ENCODE peak calls at places on chromosome 22, in seven cellular contexts. One of them, this sample, is unnamed.

GRCh38 chr22:43094085-43094484 is 4.9 kb upstream of the TTLL1 start:
- DNase-seq in activated naive CD4-positive, alpha-beta T cell treated with anti-CD3 and anti-CD28 coated beads for 36 hours: no peak
- DNase-seq in NB4: peak
- DNase-seq in iPS-NIHi11: no peak
- DNase-seq in activated T-cell treated with anti-CD3 and anti-CD28 coated beads, Interleukin-2, amount 50 U/mL, for 24 hours: no peak
- DNase-seq in activated B cell treated with CpG ODN at 0.5 μM for 24 hours: no peak
- DNase-seq in CD4-positive, CD25-positive, alpha-beta regulatory T cell: no peak
- DNase-seq in this sample: no peak

GRCh38 chr22:45704648-45705047 is 33.0 kb downstream of the ATXN10 start:
- DNase-seq in activated B cell treated with CpG ODN at 0.5 μM for 24 hours: no peak
- DNase-seq in CD4-positive, CD25-positive, alpha-beta regulatory T cell: no peak
- DNase-seq in activated naive CD4-positive, alpha-beta T cell treated with anti-CD3 and anti-CD28 coated beads for 36 hours: no peak
- DNase-seq in activated T-cell treated with anti-CD3 and anti-CD28 coated beads, Interleukin-2, amount 50 U/mL, for 24 hours: no peak
- DNase-seq in iPS-NIHi11: no peak
- DNase-seq in NB4: no peak
- DNase-seq in this sample: no peak

GRCh38 chr22:33747576-33748180 is 172.6 kb downstream of the LARGE1 start:
- DNase-seq in iPS-NIHi11: no peak
- DNase-seq in activated B cell treated with CpG ODN at 0.5 μM for 24 hours: no peak
- DNase-seq in activated T-cell treated with anti-CD3 and anti-CD28 coated beads, Interleukin-2, amount 50 U/mL, for 24 hours: no peak
- DNase-seq in CD4-positive, CD25-positive, alpha-beta regulatory T cell: no peak
- DNase-seq in activated naive CD4-positive, alpha-beta T cell treated with anti-CD3 and anti-CD28 coated beads for 36 hours: no peak
- DNase-seq in NB4: peak
- DNase-seq in this sample: no peak

GRCh38 chr22:46640293-46640692 is 20.1 kb downstream of the GRAMD4 start:
- DNase-seq in activated naive CD4-positive, alpha-beta T cell treated with anti-CD3 and anti-CD28 coated beads for 36 hours: no peak
- DNase-seq in activated T-cell treated with anti-CD3 and anti-CD28 coated beads, Interleukin-2, amount 50 U/mL, for 24 hours: no peak
- DNase-seq in activated B cell treated with CpG ODN at 0.5 μM for 24 hours: no peak
- DNase-seq in NB4: no peak
- DNase-seq in CD4-positive, CD25-positive, alpha-beta regulatory T cell: no peak
- DNase-seq in iPS-NIHi11: no peak
- DNase-seq in this sample: no peak

GRCh38 chr22:39428597-39429071 is 28.2 kb upstream of the MGAT3 start:
- DNase-seq in NB4: no peak
- DNase-seq in CD4-positive, CD25-positive, alpha-beta regulatory T cell: no peak
- DNase-seq in iPS-NIHi11: peak
- DNase-seq in activated naive CD4-positive, alpha-beta T cell treated with anti-CD3 and anti-CD28 coated beads for 36 hours: no peak
- DNase-seq in activated B cell treated with CpG ODN at 0.5 μM for 24 hours: no peak
- DNase-seq in activated T-cell treated with anti-CD3 and anti-CD28 coated beads, Interleukin-2, amount 50 U/mL, for 24 hours: no peak
- DNase-seq in this sample: no peak

GRCh38 chr22:24957043-24957442 is 4.5 kb downstream of the KIAA1671 start:
- DNase-seq in CD4-positive, CD25-positive, alpha-beta regulatory T cell: no peak
- DNase-seq in iPS-NIHi11: no peak
- DNase-seq in activated naive CD4-positive, alpha-beta T cell treated with anti-CD3 and anti-CD28 coated beads for 36 hours: no peak
- DNase-seq in activated B cell treated with CpG ODN at 0.5 μM for 24 hours: no peak
- DNase-seq in activated T-cell treated with anti-CD3 and anti-CD28 coated beads, Interleukin-2, amount 50 U/mL, for 24 hours: no peak
- DNase-seq in NB4: no peak
- DNase-seq in this sample: no peak

GRCh38 chr22:42964994-42965699 is 49.8 kb downstream of the PACSIN2 start:
- DNase-seq in activated T-cell treated with anti-CD3 and anti-CD28 coated beads, Interleukin-2, amount 50 U/mL, for 24 hours: peak
- DNase-seq in iPS-NIHi11: peak
- DNase-seq in activated naive CD4-positive, alpha-beta T cell treated with anti-CD3 and anti-CD28 coated beads for 36 hours: peak
- DNase-seq in CD4-positive, CD25-positive, alpha-beta regulatory T cell: peak
- DNase-seq in NB4: no peak
- DNase-seq in activated B cell treated with CpG ODN at 0.5 μM for 24 hours: no peak
- DNase-seq in this sample: no peak

GRCh38 chr22:25039255-25039654 is 86.7 kb downstream of the KIAA1671 start:
- DNase-seq in activated naive CD4-positive, alpha-beta T cell treated with anti-CD3 and anti-CD28 coated beads for 36 hours: no peak
- DNase-seq in NB4: no peak
- DNase-seq in iPS-NIHi11: no peak
- DNase-seq in activated B cell treated with CpG ODN at 0.5 μM for 24 hours: no peak
- DNase-seq in activated T-cell treated with anti-CD3 and anti-CD28 coated beads, Interleukin-2, amount 50 U/mL, for 24 hours: no peak
- DNase-seq in CD4-positive, CD25-positive, alpha-beta regulatory T cell: no peak
- DNase-seq in this sample: no peak

GRCh38 chr22:37021710-37022482 is 2.4 kb downstream of the MPST start:
- DNase-seq in iPS-NIHi11: peak
- DNase-seq in activated B cell treated with CpG ODN at 0.5 μM for 24 hours: no peak
- DNase-seq in activated naive CD4-positive, alpha-beta T cell treated with anti-CD3 and anti-CD28 coated beads for 36 hours: peak
- DNase-seq in activated T-cell treated with anti-CD3 and anti-CD28 coated beads, Interleukin-2, amount 50 U/mL, for 24 hours: peak
- DNase-seq in NB4: peak
- DNase-seq in CD4-positive, CD25-positive, alpha-beta regulatory T cell: peak
- DNase-seq in this sample: peak

GRCh38 chr22:40024201-40025061 is 29.7 kb downstream of the FAM83F start:
- DNase-seq in activated naive CD4-positive, alpha-beta T cell treated with anti-CD3 and anti-CD28 coated beads for 36 hours: peak
- DNase-seq in activated T-cell treated with anti-CD3 and anti-CD28 coated beads, Interleukin-2, amount 50 U/mL, for 24 hours: peak
- DNase-seq in iPS-NIHi11: peak
- DNase-seq in NB4: peak
- DNase-seq in CD4-positive, CD25-positive, alpha-beta regulatory T cell: peak
- DNase-seq in activated B cell treated with CpG ODN at 0.5 μM for 24 hours: peak
- DNase-seq in this sample: peak

GRCh38 chr22:44660051-44660830 is 41.8 kb upstream of the PRR5 start:
- DNase-seq in NB4: no peak
- DNase-seq in activated T-cell treated with anti-CD3 and anti-CD28 coated beads, Interleukin-2, amount 50 U/mL, for 24 hours: no peak
- DNase-seq in CD4-positive, CD25-positive, alpha-beta regulatory T cell: no peak
- DNase-seq in iPS-NIHi11: no peak
- DNase-seq in activated naive CD4-positive, alpha-beta T cell treated with anti-CD3 and anti-CD28 coated beads for 36 hours: no peak
- DNase-seq in activated B cell treated with CpG ODN at 0.5 μM for 24 hours: no peak
- DNase-seq in this sample: no peak

GRCh38 chr22:37498289-37498909 is 12.2 kb upstream of the MFNG start:
- DNase-seq in NB4: peak
- DNase-seq in activated T-cell treated with anti-CD3 and anti-CD28 coated beads, Interleukin-2, amount 50 U/mL, for 24 hours: peak
- DNase-seq in activated naive CD4-positive, alpha-beta T cell treated with anti-CD3 and anti-CD28 coated beads for 36 hours: peak
- DNase-seq in activated B cell treated with CpG ODN at 0.5 μM for 24 hours: peak
- DNase-seq in CD4-positive, CD25-positive, alpha-beta regulatory T cell: peak
- DNase-seq in iPS-NIHi11: peak
- DNase-seq in this sample: peak

GRCh38 chr22:45441158-45441557 is 27.7 kb downstream of the RIBC2 start:
- DNase-seq in CD4-positive, CD25-positive, alpha-beta regulatory T cell: peak
- DNase-seq in activated T-cell treated with anti-CD3 and anti-CD28 coated beads, Interleukin-2, amount 50 U/mL, for 24 hours: peak
- DNase-seq in activated naive CD4-positive, alpha-beta T cell treated with anti-CD3 and anti-CD28 coated beads for 36 hours: peak
- DNase-seq in NB4: peak
- DNase-seq in iPS-NIHi11: peak
- DNase-seq in activated B cell treated with CpG ODN at 0.5 μM for 24 hours: no peak
- DNase-seq in this sample: no peak

GRCh38 chr22:26586556-26587325 is 3.2 kb downstream of the TPST2 start:
- DNase-seq in activated B cell treated with CpG ODN at 0.5 μM for 24 hours: no peak
- DNase-seq in CD4-positive, CD25-positive, alpha-beta regulatory T cell: peak
- DNase-seq in activated naive CD4-positive, alpha-beta T cell treated with anti-CD3 and anti-CD28 coated beads for 36 hours: peak
- DNase-seq in iPS-NIHi11: no peak
- DNase-seq in activated T-cell treated with anti-CD3 and anti-CD28 coated beads, Interleukin-2, amount 50 U/mL, for 24 hours: no peak
- DNase-seq in NB4: no peak
- DNase-seq in this sample: no peak

GRCh38 chr22:40232624-40233023 is 54.9 kb downstream of the TNRC6B start:
- DNase-seq in activated T-cell treated with anti-CD3 and anti-CD28 coated beads, Interleukin-2, amount 50 U/mL, for 24 hours: no peak
- DNase-seq in iPS-NIHi11: no peak
- DNase-seq in CD4-positive, CD25-positive, alpha-beta regulatory T cell: no peak
- DNase-seq in activated naive CD4-positive, alpha-beta T cell treated with anti-CD3 and anti-CD28 coated beads for 36 hours: no peak
- DNase-seq in NB4: no peak
- DNase-seq in activated B cell treated with CpG ODN at 0.5 μM for 24 hours: no peak
- DNase-seq in this sample: no peak

GRCh38 chr22:39381009-39381755 is 18.4 kb upstream of the TAB1 start:
- DNase-seq in CD4-positive, CD25-positive, alpha-beta regulatory T cell: no peak
- DNase-seq in iPS-NIHi11: no peak
- DNase-seq in activated naive CD4-positive, alpha-beta T cell treated with anti-CD3 and anti-CD28 coated beads for 36 hours: no peak
- DNase-seq in activated T-cell treated with anti-CD3 and anti-CD28 coated beads, Interleukin-2, amount 50 U/mL, for 24 hours: no peak
- DNase-seq in NB4: no peak
- DNase-seq in activated B cell treated with CpG ODN at 0.5 μM for 24 hours: no peak
- DNase-seq in this sample: no peak

GRCh38 chr22:23415490-23415851 is 164.6 kb downstream of the IGLL1 start:
- DNase-seq in NB4: no peak
- DNase-seq in activated T-cell treated with anti-CD3 and anti-CD28 coated beads, Interleukin-2, amount 50 U/mL, for 24 hours: no peak
- DNase-seq in activated naive CD4-positive, alpha-beta T cell treated with anti-CD3 and anti-CD28 coated beads for 36 hours: no peak
- DNase-seq in CD4-positive, CD25-positive, alpha-beta regulatory T cell: no peak
- DNase-seq in activated B cell treated with CpG ODN at 0.5 μM for 24 hours: no peak
- DNase-seq in iPS-NIHi11: no peak
- DNase-seq in this sample: no peak